ENCODE peak calls at places on chromosome 6, in four cellular contexts. X is IMR-90, A is kidney, R is endothelial cell of umbilical vein. P is an unnamed sample.

GRCh38 chr6:26412225-26412624 is 10.2 kb downstream of the BTN3A1 start:
- DNase-seq in X (no peak), A (no peak), R (no peak), P (no peak)

GRCh38 chr6:22253955-22254655 is 42.7 kb downstream of the PRL start:
- DNase-seq in X (no peak), A (no peak), R (no peak), P (no peak)

GRCh38 chr6:97052152-97052787 is 127.7 kb downstream of the KLHL32 start:
- DNase-seq in X (no peak), A (no peak), R (no peak), P (no peak)

GRCh38 chr6:47780510-47781356 is 1.1 kb upstream of the OPN5 start:
- DNase-seq in X (peak), A (no peak), R (peak), P (peak)

GRCh38 chr6:97689078-97689754 is 406.2 kb upstream of the MMS22L start:
- DNase-seq in X (no peak), A (no peak), R (no peak), P (no peak)

GRCh38 chr6:11381801-11382513 is 149.5 kb upstream of the NEDD9 start:
- DNase-seq in X (no peak), A (peak), R (no peak), P (no peak)

GRCh38 chr6:80457044-80457933 is 350.8 kb downstream of the BCKDHB start:
- DNase-seq in X (peak), A (no peak), R (peak), P (peak)

GRCh38 chr6:77466055-77467028 is 3.1 kb upstream of the HTR1B start:
- DNase-seq in X (peak), A (peak), R (peak), P (peak)

GRCh38 chr6:75377386-75377785 is 92.8 kb upstream of the TMEM30A start:
- DNase-seq in X (no peak), A (no peak), R (no peak), P (no peak)

GRCh38 chr6:159042824-159043181 is 2.0 kb downstream of the TAGAP start:
- DNase-seq in X (no peak), A (no peak), R (no peak), P (no peak)
- H3K27ac ChIP-seq in X (no peak), A (peak), R (no peak), P (no peak)

GRCh38 chr6:123636282-123636681 is 468 bp downstream of the TRDN start:
- DNase-seq in X (no peak), A (no peak), R (no peak), P (no peak)
- H3K4me3 ChIP-seq in X (no peak), A (no peak), R (no peak), P (no peak)

GRCh38 chr6:30707281-30707850 is 9.7 kb downstream of the MDC1 start:
- DNase-seq in X (no peak), A (peak), R (no peak), P (no peak)
- H3K27ac ChIP-seq in X (no peak), A (no peak), R (no peak), P (no peak)

DNA sequence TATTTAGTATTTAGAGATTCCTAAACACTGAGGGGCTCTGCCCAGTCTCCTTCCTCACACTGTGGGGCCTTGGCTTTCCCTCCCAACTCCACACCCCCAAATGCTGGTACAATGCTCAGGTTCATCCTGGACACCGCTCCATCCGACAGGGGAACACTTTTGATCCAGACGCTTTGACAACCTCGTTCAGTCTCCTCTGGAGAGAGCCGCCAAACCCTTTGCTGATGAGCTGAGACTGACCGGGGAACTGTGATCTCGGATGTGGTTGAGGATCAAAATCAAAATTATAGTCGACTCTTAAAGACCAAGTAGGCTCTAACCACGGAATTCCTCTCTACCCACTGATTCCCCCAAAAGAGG is 38.8 kb upstream of the HLA-E start:
- DNase-seq in X (no peak), A (no peak), R (no peak), P (no peak)
- H3K4me3 ChIP-seq in X (no peak), A (no peak), R (no peak), P (no peak)

DNA sequence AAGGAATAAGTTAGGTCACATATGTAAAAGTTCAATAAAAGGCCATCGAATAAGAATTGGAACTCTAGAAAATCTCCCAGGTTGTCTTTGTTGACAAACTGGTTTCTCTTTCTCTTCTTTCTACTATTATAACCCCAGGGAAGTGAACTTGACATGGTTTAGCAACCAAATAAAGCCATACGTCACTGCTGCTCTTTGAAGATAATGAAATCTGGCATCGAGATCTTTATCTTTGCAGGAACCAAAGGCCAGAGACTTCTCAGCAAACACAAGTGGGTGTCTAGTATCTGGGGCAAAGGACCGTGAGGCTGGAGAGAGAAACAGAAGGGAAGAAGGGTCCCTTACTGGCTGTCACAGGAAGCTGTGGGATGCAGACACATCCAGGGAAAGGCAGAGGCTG is 286.7 kb upstream of the CDYL start:
- DNase-seq in X (no peak), A (no peak), R (no peak), P (no peak)
- H3K27ac ChIP-seq in X (no peak), A (no peak), R (no peak), P (no peak)

DNA sequence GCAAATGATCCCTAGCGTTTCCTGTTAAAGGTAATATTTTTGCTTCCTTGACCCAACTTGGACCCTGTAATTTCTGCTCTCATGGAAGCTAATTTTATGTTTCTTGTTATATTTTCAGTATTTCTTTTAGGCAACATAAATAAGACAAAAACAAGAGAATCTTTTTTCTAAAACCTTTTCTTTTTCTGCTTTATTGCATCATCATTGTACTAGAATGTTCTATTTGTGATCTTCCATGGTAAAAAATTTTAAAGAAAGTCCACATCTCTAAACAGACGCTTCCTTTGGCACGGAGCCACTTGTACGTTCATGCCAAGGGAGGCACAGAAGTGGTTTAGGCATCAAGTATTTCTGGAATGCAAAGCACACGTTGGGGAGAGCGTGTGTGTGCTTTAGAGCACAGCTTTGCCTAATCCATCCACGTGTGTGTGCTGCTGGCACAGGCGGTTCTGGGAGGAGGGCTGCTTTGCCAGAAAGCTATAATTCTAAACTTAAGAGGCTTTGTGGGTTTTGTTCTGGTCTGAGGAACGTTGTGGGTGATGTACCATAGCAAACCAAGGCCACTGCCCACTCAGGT is 98.3 kb downstream of the SASH1 start:
- DNase-seq in X (peak), A (peak), R (peak), P (peak)
- H3K4me3 ChIP-seq in X (no peak), A (no peak), R (no peak), P (no peak)

GRCh38 chr6:147176795-147177194 is 27.4 kb upstream of the STXBP5 start:
- DNase-seq in X (no peak), A (no peak), R (no peak), P (no peak)

GRCh38 chr6:147179809-147180208 is 24.4 kb upstream of the STXBP5 start:
- DNase-seq in X (no peak), A (no peak), R (no peak), P (no peak)

GRCh38 chr6:147177286-147177685 is 26.9 kb upstream of the STXBP5 start:
- DNase-seq in X (peak), A (no peak), R (no peak), P (no peak)

GRCh38 chr6:147178355-147178754 is 25.9 kb upstream of the STXBP5 start:
- DNase-seq in X (no peak), A (no peak), R (no peak), P (no peak)

GRCh38 chr6:147180926-147181325 is 23.3 kb upstream of the STXBP5 start:
- DNase-seq in X (no peak), A (no peak), R (no peak), P (no peak)
- H3K27ac ChIP-seq in X (no peak), A (no peak), R (no peak), P (no peak)

P was measured in brain microvascular endothelial cell.